ENCODE peak calls at places on chromosomes 16 and 17, in seven cellular contexts. Q is stomach; N is endothelial cell; M is prostate gland; B is GM13976; J is CD4-positive, alpha-beta T cell; W is A549. C is an unnamed sample.

GRCh38 chr17:4796550-4796915 is 569 bp downstream of the PSMB6 start:
- DNase-seq in Q (no peak), M (no peak), W (peak; percentile 92), B (no peak), N (peak; percentile 64), J (no peak), C (no peak)

GRCh38 chr16:89009343-89010209 is 32.6 kb upstream of the CBFA2T3 start:
- DNase-seq in N (peak; percentile 39), J (peak; percentile 20), Q (no peak), W (no peak), M (no peak), B (peak; percentile 73), C (peak; percentile 88)

GRCh38 chr17:34398990-34399389 is 36.0 kb upstream of the CCL1 start:
- DNase-seq in W (no peak), Q (no peak), M (no peak), N (no peak), B (no peak), J (no peak), C (no peak)

GRCh38 chr16:89925596-89926079 is 2.5 kb downstream of the TUBB3 start:
- DNase-seq in W (no peak), Q (no peak), B (no peak), N (no peak), J (no peak), M (no peak), C (peak; percentile 92)

GRCh38 chr17:4987767-4988083 is 250 bp upstream of the CAMTA2 start:
- DNase-seq in M (no peak), J (no peak), B (no peak), N (no peak), W (peak; percentile 32), Q (no peak), C (no peak)

GRCh38 chr17:10120749-10121148 is 77.7 kb downstream of the GAS7 start:
- DNase-seq in W (no peak), Q (no peak), N (no peak), B (no peak), J (no peak), M (no peak), C (no peak)

GRCh38 chr16:78147846-78148535 is 48.5 kb downstream of the WWOX start:
- DNase-seq in B (no peak), Q (no peak), N (peak; percentile 10), J (no peak), W (no peak), M (no peak), C (no peak)

GRCh38 chr17:34269969-34270368 is at the start of gene CCL7:
- DNase-seq in M (no peak), N (no peak), J (no peak), B (no peak), Q (no peak), W (no peak), C (no peak)

GRCh38 chr16:14427371-14427948 is 202.6 kb downstream of the PARN start:
- DNase-seq in M (no peak), J (no peak), Q (no peak), N (no peak), B (no peak), W (no peak), C (no peak)

GRCh38 chr17:73657473-73658116 is 13.3 kb upstream of the SDK2 start:
- DNase-seq in N (peak; percentile 77), B (no peak), J (no peak), M (peak; percentile 42), Q (peak; percentile 65), W (peak; percentile 70), C (no peak)

GRCh38 chr17:29109477-29110371 is 66.8 kb downstream of the PIPOX start:
- DNase-seq in Q (no peak), B (no peak), M (no peak), J (no peak), N (no peak), W (no peak), C (no peak)

DNA sequence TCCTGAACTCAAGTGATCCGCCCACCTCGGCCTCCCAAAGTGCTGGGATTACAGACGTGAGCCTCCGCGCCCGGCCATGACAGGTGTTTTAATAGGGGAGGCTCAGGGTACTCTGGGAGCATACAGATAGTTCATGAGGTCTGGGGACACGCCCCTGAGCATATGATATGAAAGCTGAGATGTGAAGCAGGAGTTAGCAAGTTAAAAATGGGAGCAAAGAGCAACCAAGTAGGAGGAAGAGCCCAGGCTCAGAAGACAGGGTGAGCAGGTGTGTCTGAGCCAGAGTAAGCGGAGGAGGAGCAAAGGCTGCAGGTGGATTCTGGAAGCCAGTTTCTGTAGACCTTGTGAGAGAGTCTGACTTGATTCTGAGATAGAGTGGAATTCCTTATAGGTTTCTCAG is 103.6 kb downstream of the DNAH9 start:
- DNase-seq in J (no peak), N (no peak), M (no peak), B (no peak), W (no peak), Q (no peak), C (no peak)
- TF ChIP-seq CTCF in J (no peak), N (no peak), M (no peak), B (no peak), W (no peak), Q (no peak), C (no peak)

DNA sequence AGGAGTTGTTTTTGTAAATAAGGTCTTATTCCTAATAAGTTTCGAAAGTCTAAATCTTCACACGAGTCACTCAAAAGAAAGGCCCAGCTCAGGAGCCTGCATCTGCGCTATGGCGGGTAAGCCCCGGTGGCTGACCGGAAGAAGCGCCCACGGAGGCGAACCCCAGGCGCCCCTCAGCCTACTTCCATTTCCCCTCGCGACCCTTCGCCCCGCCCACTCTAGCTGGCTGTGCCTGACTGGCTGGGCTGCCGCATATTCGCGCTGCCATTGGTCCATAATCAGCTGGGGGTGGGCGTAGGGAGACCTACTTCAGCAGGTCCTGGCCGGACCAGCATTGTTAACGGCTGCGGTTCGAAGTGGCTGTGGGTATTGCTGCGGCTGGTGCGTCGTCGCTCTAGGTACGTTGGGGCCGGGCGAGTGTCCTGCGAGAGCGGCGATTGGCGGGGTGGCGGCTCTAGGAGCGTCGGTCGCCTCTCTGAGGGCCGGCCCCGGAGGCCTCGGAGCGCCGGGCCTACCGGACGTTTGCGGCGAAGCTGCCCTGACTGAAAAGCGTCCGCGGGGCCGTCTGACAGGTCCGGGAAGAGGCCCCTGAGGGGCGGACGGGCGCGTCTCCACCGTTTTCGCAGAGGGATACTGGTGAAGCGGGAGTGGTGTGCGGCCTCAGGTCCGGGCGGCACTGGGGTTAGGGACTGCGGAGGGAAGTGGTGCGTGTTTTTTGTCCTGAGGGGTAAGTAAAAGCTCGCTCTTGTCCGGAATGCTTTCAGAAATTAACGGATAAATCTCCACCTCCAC is at the start of gene ATF7IP2:
- DNase-seq in J (peak; percentile 83), M (peak; percentile 53), N (peak; percentile 85), B (peak; percentile 93), Q (peak; percentile 89), W (peak; percentile 96), C (peak; percentile 95)
- TF ChIP-seq CTCF in J (no peak), M (no peak), N (no peak), B (no peak), Q (no peak), W (no peak), C (peak; percentile 21)

GRCh38 chr17:74842146-74842598 is 17.5 kb downstream of the GRIN2C start:
- DNase-seq in W (no peak), N (no peak), J (no peak), Q (no peak), B (no peak), M (no peak), C (no peak)
- TF ChIP-seq CTCF in W (no peak), N (no peak), J (no peak), Q (no peak), B (no peak), M (no peak), C (no peak)

GRCh38 chr16:30746638-30747160 is 1.5 kb upstream of the PHKG2 start:
- DNase-seq in J (no peak), N (no peak), W (no peak), M (no peak), Q (no peak), B (no peak), C (no peak)

GRCh38 chr16:30745082-30745481 is 3.1 kb upstream of the PHKG2 start:
- DNase-seq in M (no peak), N (no peak), B (no peak), W (no peak), J (no peak), Q (no peak), C (no peak)

GRCh38 chr16:30748634-30749445 is 615 bp downstream of the PHKG2 start:
- DNase-seq in N (peak; percentile 56), W (peak; percentile 46), B (peak; percentile 66), M (no peak), Q (no peak), J (no peak), C (no peak)

GRCh38 chr16:30747331-30747730 is 894 bp upstream of the PHKG2 start:
- DNase-seq in M (no peak), B (no peak), W (no peak), N (no peak), J (no peak), Q (no peak), C (no peak)

GRCh38 chr16:30747799-30748633 is at the start of gene PHKG2:
- DNase-seq in J (peak; percentile 95), B (peak; percentile 99), M (peak; percentile 100), W (peak; percentile 96), Q (peak; percentile 100), N (peak; percentile 98), C (peak; percentile 100)
- TF ChIP-seq CTCF in J (no peak), B (no peak), M (peak; percentile 30), W (no peak), Q (no peak), N (no peak), C (no peak)

DNA sequence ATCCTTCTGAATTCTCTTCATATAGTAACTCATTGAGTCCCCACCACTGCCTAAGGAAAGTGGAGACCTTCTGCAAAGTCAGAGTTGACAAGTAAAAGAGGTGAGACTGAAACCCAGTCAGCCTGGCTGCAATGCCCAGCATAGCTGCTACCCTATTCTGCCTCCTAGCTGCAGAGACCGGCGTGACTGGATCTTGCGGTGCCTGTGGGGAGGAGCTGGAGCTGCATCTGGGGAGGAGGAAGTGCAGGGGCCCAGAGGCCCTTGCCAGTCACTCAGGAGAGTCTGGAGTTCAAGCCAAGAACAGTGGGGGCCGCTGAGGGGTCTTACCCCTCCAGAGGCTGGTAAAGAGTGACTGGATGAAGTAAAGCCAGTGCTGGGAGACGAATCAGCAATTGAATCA is 35.0 kb upstream of the ZNF423 start:
- DNase-seq in W (no peak), M (no peak), Q (no peak), B (no peak), J (no peak), N (peak; percentile 57), C (no peak)
- TF ChIP-seq CTCF in W (no peak), M (no peak), Q (no peak), B (no peak), J (no peak), N (peak; percentile 42), C (peak; percentile 50)